ENCODE peak calls at places on chromosome 19, in four cellular contexts. One of them, this sample, is unnamed.

GRCh38 chr19:36847968-36848367 is 2.7 kb upstream of the ZNF345 start:
- DNase-seq in hepatocyte: no peak
- DNase-seq in psoas muscle: no peak
- DNase-seq in adrenal gland: no peak
- DNase-seq in this sample: no peak

GRCh38 chr19:1746401-1747284 is 6.7 kb upstream of the ONECUT3 start:
- DNase-seq in hepatocyte: no peak
- DNase-seq in adrenal gland: no peak
- DNase-seq in psoas muscle: no peak
- DNase-seq in this sample: peak

GRCh38 chr19:10416380-10417257 is 3.7 kb upstream of the PDE4A start:
- DNase-seq in hepatocyte: peak
- DNase-seq in adrenal gland: peak
- DNase-seq in psoas muscle: peak
- DNase-seq in this sample: peak

GRCh38 chr19:15562861-15563260 is 52.2 kb upstream of the CYP4F8 start:
- DNase-seq in hepatocyte: no peak
- DNase-seq in adrenal gland: peak
- DNase-seq in psoas muscle: no peak
- DNase-seq in this sample: no peak

GRCh38 chr19:46478356-46478986 is 7.1 kb upstream of the PNMA8A start:
- DNase-seq in psoas muscle: no peak
- DNase-seq in adrenal gland: no peak
- DNase-seq in hepatocyte: no peak
- DNase-seq in this sample: no peak

GRCh38 chr19:39590265-39590664 is 12.1 kb upstream of the LGALS13 start:
- DNase-seq in hepatocyte: peak
- DNase-seq in adrenal gland: no peak
- DNase-seq in psoas muscle: no peak
- DNase-seq in this sample: no peak

GRCh38 chr19:1151917-1152601 is 22.0 kb downstream of the SBNO2 start:
- DNase-seq in hepatocyte: no peak
- DNase-seq in psoas muscle: peak
- DNase-seq in adrenal gland: peak
- DNase-seq in this sample: no peak

GRCh38 chr19:37981785-37982475 is 74.9 kb downstream of the SIPA1L3 start:
- DNase-seq in psoas muscle: no peak
- DNase-seq in hepatocyte: peak
- DNase-seq in adrenal gland: no peak
- DNase-seq in this sample: no peak

GRCh38 chr19:53101518-53101917 is 1.7 kb downstream of the ZNF160 start:
- DNase-seq in psoas muscle: no peak
- DNase-seq in hepatocyte: peak
- DNase-seq in adrenal gland: no peak
- DNase-seq in this sample: no peak

GRCh38 chr19:18291590-18292459 is 10.4 kb upstream of the JUND start:
- DNase-seq in psoas muscle: peak
- DNase-seq in hepatocyte: peak
- DNase-seq in adrenal gland: peak
- DNase-seq in this sample: peak

GRCh38 chr19:32857584-32857983 is 12.0 kb downstream of the SLC7A9 start:
- DNase-seq in adrenal gland: no peak
- DNase-seq in psoas muscle: no peak
- DNase-seq in hepatocyte: no peak
- DNase-seq in this sample: no peak

GRCh38 chr19:55626350-55626749 is 2.0 kb upstream of the ZNF784 start:
- DNase-seq in adrenal gland: no peak
- DNase-seq in psoas muscle: no peak
- DNase-seq in hepatocyte: no peak
- DNase-seq in this sample: no peak

GRCh38 chr19:38173324-38174041 is 50.5 kb downstream of the DPF1 start:
- DNase-seq in psoas muscle: peak
- DNase-seq in hepatocyte: no peak
- DNase-seq in adrenal gland: peak
- DNase-seq in this sample: peak

GRCh38 chr19:18496167-18496979 is 25.5 kb downstream of the ELL start:
- DNase-seq in hepatocyte: no peak
- DNase-seq in adrenal gland: no peak
- DNase-seq in psoas muscle: no peak
- DNase-seq in this sample: peak

GRCh38 chr19:4609878-4610511 is 29.3 kb upstream of the TNFAIP8L1 start:
- DNase-seq in psoas muscle: no peak
- DNase-seq in hepatocyte: no peak
- DNase-seq in adrenal gland: no peak
- DNase-seq in this sample: no peak

DNA sequence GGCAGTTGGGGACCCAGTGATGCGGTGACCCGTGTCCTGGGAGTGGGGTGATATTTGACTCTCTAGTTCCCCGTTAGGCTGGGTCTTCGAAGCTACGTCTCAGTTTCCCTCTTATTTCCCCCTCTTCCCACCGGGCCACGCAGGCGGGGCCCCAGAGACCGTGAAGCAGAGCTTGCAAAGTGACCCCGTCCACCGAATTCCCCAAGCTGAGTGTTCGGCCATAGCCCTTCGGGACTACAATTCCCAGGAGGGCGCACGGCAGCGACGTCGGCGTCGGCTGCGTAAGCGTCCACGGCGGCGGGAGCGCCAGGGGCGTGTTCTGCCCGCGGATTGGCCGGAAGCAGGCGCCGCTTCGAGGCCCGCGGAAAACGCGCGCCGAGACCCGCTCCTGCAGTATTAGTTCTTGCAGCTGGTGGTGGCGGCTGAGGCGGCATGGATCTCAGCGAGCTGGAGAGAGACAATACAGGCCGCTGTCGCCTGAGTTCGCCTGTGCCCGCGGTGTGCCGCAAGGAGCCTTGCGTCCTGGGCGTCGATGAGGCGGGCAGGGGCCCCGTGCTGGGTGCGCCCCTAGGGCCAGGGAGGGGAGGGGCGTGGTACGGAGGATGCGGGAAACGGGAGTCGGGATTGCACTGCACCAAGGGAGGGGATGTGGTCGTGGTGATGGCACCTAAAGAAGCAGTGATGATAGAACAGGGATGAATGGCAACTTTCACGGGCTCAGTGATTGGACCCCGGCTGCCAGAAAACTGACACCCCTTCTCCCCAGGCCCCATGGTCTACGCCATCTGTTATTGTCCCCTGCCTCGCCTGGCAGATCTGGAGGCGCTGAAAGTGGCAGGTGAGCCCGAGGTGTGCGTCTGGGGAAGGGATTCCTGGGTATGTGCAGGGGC is at the start of gene RNASEH2A:
- DNase-seq in hepatocyte: peak
- DNase-seq in adrenal gland: peak
- DNase-seq in psoas muscle: peak
- DNase-seq in this sample: peak
- TF ChIP-seq CTCF in hepatocyte: no peak
- TF ChIP-seq CTCF in adrenal gland: no peak
- TF ChIP-seq CTCF in psoas muscle: no peak
- TF ChIP-seq CTCF in this sample: no peak

DNA sequence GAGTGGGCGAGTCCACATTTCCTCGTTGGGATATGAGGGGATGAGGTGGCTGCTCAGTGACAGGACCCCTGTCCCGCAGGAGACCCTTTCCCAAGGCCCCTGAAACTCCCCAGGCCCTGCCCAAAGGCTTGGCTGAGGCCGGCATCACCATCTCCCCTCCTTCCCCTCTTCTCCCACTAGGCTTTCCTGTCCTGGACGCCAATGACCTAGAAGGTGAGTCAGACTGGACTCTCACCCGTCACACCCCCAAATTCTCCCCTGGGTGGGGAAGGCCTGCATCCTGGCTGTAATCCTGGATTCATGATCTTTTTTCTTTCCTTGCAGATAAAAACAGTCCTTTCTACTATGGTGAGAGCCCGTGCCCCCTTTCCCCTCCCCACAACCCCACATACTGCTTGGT is 5.3 kb downstream of the FXYD3 start:
- DNase-seq in adrenal gland: no peak
- DNase-seq in hepatocyte: no peak
- DNase-seq in psoas muscle: no peak
- DNase-seq in this sample: no peak
- H3K27ac ChIP-seq in adrenal gland: no peak
- H3K27ac ChIP-seq in hepatocyte: peak
- H3K27ac ChIP-seq in psoas muscle: peak
- H3K27ac ChIP-seq in this sample: peak

GRCh38 chr19:35241417-35241816 is 7.4 kb upstream of the LSR start:
- DNase-seq in psoas muscle: no peak
- DNase-seq in hepatocyte: no peak
- DNase-seq in adrenal gland: no peak
- DNase-seq in this sample: no peak

GRCh38 chr19:35231956-35232746 is 3.6 kb upstream of the FAM187B start:
- DNase-seq in psoas muscle: no peak
- DNase-seq in hepatocyte: no peak
- DNase-seq in adrenal gland: peak
- DNase-seq in this sample: no peak

GRCh38 chr19:35232912-35233311 is 4.4 kb upstream of the FAM187B start:
- DNase-seq in hepatocyte: no peak
- DNase-seq in adrenal gland: no peak
- DNase-seq in psoas muscle: no peak
- DNase-seq in this sample: no peak

GRCh38 chr19:35240322-35240721 is 8.5 kb upstream of the LSR start:
- DNase-seq in adrenal gland: no peak
- DNase-seq in psoas muscle: no peak
- DNase-seq in hepatocyte: no peak
- DNase-seq in this sample: no peak

DNA sequence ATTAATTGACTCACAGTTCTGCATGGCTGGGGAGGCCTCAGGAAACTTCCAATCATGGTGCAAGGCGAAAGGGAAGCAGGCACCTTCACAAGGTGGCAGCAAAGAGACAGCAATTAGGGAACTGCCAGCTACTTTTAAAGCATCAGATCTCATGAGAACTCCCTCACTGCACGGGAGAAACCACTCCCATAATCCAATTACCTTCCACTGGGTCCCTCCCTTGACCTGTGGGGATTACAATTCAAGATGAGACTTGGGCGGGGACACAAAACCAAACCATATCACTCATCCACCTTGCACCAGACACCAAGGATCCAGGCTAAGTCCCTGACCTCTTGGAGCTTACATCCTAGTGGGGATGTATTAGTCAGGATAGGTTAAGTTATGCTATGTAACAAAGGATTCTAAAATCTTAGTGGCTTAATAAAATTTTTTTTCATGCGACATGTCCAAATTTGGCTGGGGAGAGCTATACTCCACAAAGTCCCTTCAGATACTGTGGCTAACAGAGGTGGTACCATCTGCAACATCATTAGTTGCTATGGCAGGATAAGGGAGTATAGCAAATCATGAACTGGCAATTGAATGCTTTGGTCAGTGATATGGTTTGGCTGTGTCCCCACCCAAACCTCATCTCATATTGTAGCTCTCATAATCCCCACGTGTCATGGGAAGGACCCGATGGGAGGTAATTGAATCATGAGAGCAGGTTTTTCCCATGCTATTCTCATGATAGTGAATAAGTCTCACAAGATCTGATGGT is 8.3 kb upstream of the FAM187B start:
- DNase-seq in hepatocyte: no peak
- DNase-seq in psoas muscle: no peak
- DNase-seq in adrenal gland: no peak
- DNase-seq in this sample: no peak
- TF ChIP-seq CTCF in hepatocyte: no peak
- TF ChIP-seq CTCF in psoas muscle: no peak
- TF ChIP-seq CTCF in adrenal gland: no peak
- TF ChIP-seq CTCF in this sample: no peak

DNA sequence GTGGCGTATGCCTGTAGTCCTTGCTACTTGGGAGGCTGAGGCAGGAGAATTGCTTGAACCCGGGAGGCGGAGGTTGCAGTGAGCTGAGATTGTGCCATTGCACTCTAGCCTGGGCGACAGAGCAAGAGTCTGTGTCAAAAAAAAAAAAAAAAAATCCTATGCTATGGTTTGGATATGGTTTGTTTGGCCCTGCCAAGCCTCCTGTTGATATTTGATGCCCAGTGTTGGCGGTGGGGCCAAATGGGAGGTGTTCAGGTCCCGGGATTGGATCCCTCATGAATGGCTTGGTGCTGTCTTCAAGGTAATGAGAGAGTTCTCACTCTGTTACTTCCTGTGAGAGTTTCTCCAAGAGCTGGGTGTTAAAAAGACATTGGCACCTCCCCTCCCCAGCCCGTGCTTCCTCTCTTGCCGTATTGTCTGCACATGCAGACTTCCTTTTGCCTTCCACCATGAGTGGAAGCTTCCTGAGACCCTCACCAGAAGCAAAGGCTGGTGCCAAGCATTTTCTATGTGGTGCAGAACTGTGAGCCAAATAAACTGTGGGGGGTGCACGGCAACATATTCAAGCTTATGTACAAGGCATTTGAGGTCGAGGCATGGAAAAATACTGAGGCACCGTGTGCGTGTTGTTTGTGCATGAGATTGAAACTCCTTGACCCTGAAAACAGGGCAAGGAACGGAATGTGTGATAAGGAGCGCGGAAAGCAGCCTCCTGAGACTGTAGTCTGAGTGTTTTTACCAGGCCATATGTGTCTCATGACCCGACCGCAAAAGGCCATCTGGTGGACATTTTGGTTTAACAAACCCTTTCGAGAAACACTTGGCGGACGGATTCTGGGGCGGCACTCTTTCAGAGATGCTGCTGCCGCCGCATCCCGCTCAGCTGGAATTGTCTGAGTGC is 7.3 kb downstream of the SIGLEC9 start:
- DNase-seq in psoas muscle: no peak
- DNase-seq in adrenal gland: peak
- DNase-seq in hepatocyte: peak
- DNase-seq in this sample: no peak
- H3K27ac ChIP-seq in psoas muscle: no peak
- H3K27ac ChIP-seq in adrenal gland: no peak
- H3K27ac ChIP-seq in hepatocyte: peak
- H3K27ac ChIP-seq in this sample: no peak